ENCODE peak calls at places on chromosomes 12 and 14, in seven cellular contexts. J, G, D, X, O, Y and H are unnamed samples.

GRCh38 chr12:124633269-124633953 is 66.0 kb upstream of the NCOR2 start:
- DNase-seq in J (no peak), G (no peak), D (no peak), X (no peak), O (no peak), Y (no peak), H (no peak)

GRCh38 chr12:61757831-61758505 is 502.2 kb upstream of the USP15 start:
- DNase-seq in J (no peak), G (no peak), D (no peak), X (peak; percentile 42), O (no peak), Y (no peak), H (no peak)

GRCh38 chr14:104750658-104751057 is 2.3 kb upstream of the SIVA1 start:
- DNase-seq in J (no peak), G (no peak), D (no peak), X (no peak), O (peak; percentile 47), Y (no peak), H (no peak)

GRCh38 chr12:29103539-29103974 is 45.5 kb upstream of the FAR2 start:
- DNase-seq in J (no peak), G (no peak), D (no peak), X (no peak), O (peak; percentile 47), Y (peak; percentile 63), H (no peak)

GRCh38 chr12:105671720-105672119 is 341.2 kb downstream of the C12orf75 start:
- DNase-seq in J (no peak), G (no peak), D (no peak), X (no peak), O (no peak), Y (no peak), H (no peak)

GRCh38 chr14:92728781-92729364 is 19.6 kb downstream of the LGMN start:
- DNase-seq in J (no peak), G (no peak), D (no peak), X (peak; percentile 96), O (peak; percentile 84), Y (no peak), H (no peak)

GRCh38 chr12:53586745-53587144 is 39.4 kb downstream of the ATF7 start:
- DNase-seq in J (no peak), G (no peak), D (no peak), X (peak; percentile 53), O (no peak), Y (no peak), H (no peak)

GRCh38 chr14:61145903-61146411 is 135.2 kb downstream of the TMEM30B start:
- DNase-seq in J (no peak), G (no peak), D (no peak), X (peak; percentile 58), O (no peak), Y (no peak), H (no peak)

GRCh38 chr12:2205961-2206360 is 153.2 kb downstream of the CACNA1C start:
- DNase-seq in J (no peak), G (no peak), D (no peak), X (no peak), O (no peak), Y (no peak), H (no peak)

GRCh38 chr12:108583971-108584370 is 13.9 kb downstream of the TMEM119 start:
- DNase-seq in J (no peak), G (no peak), D (no peak), X (no peak), O (no peak), Y (no peak), H (no peak)

GRCh38 chr14:75906680-75907280 is 75.0 kb downstream of the TGFB3 start:
- DNase-seq in J (peak; percentile 35), G (peak; percentile 83), D (peak; percentile 65), X (peak; percentile 60), O (peak; percentile 57), Y (peak; percentile 29), H (no peak)

GRCh38 chr14:60356921-60357550 is 108.0 kb downstream of the PPM1A start:
- DNase-seq in J (no peak), G (no peak), D (no peak), X (no peak), O (no peak), Y (no peak), H (no peak)

GRCh38 chr12:114888458-114888857 is 204.5 kb upstream of the TBX3 start:
- DNase-seq in J (no peak), G (no peak), D (no peak), X (no peak), O (no peak), Y (no peak), H (no peak)

GRCh38 chr12:65868133-65868705 is 43.9 kb downstream of the HMGA2 start:
- DNase-seq in J (peak; percentile 25), G (no peak), D (no peak), X (no peak), O (no peak), Y (no peak), H (no peak)

GRCh38 chr12:86389949-86390348 is 133.8 kb upstream of the MGAT4C start:
- DNase-seq in J (no peak), G (no peak), D (no peak), X (no peak), O (no peak), Y (no peak), H (no peak)